ENCODE peak calls at places on chromosomes 12 and 14, in eight cellular contexts. X is IMR-90, B is left ventricle myocardium inferior, H is GM23338, P is caudate nucleus, C is dorsolateral prefrontal cortex, W is OCI-LY7, F is DND-41. Z is an unnamed sample.

GRCh38 chr12:122318607-122319311 is 52.5 kb upstream of the VPS33A start:
- DNase-seq in X (peak; percentile 91), B (no peak), H (no peak), P (no peak), C (no peak), W (no peak), F (no peak), Z (no peak)

GRCh38 chr12:29743801-29744200 is 39.9 kb downstream of the TMTC1 start:
- DNase-seq in X (peak; percentile 93), B (no peak), H (peak; percentile 13), P (no peak), C (no peak), W (no peak), F (no peak), Z (no peak)

GRCh38 chr14:104401785-104402184 is 177.8 kb upstream of the C14orf180 start:
- DNase-seq in X (no peak), B (no peak), H (no peak), P (no peak), C (no peak), W (no peak), F (no peak), Z (no peak)

GRCh38 chr14:79278286-79278797 is 933.0 kb downstream of the DIO2 start:
- DNase-seq in X (no peak), B (no peak), H (no peak), P (no peak), C (no peak), W (no peak), F (no peak), Z (no peak)

GRCh38 chr12:94673951-94674570 is 23.7 kb upstream of the TMCC3 start:
- DNase-seq in X (no peak), B (no peak), H (no peak), P (no peak), C (no peak), W (no peak), F (no peak), Z (no peak)

GRCh38 chr14:101885254-101885576 is 79.2 kb upstream of the DYNC1H1 start:
- DNase-seq in X (no peak), B (no peak), H (no peak), P (no peak), C (no peak), W (no peak), F (no peak), Z (no peak)

GRCh38 chr14:91227183-91227628 is 17.3 kb downstream of the GPR68 start:
- DNase-seq in X (no peak), B (no peak), H (no peak), P (no peak), C (no peak), W (no peak), F (peak; percentile 41), Z (no peak)

GRCh38 chr12:15978431-15978950 is 67.4 kb downstream of the DERA start:
- DNase-seq in X (peak; percentile 60), B (no peak), H (no peak), P (no peak), C (no peak), W (no peak), F (no peak), Z (no peak)

GRCh38 chr12:5964913-5965900 is 20.1 kb upstream of the ANO2 start:
- DNase-seq in X (no peak), B (no peak), H (peak; percentile 61), P (no peak), C (no peak), W (no peak), F (no peak), Z (no peak)

GRCh38 chr12:128976120-128976519 is 122.8 kb downstream of the GLT1D1 start:
- DNase-seq in X (no peak), B (no peak), H (peak; percentile 79), P (peak; percentile 50), C (no peak), W (peak; percentile 13), F (peak; percentile 55), Z (no peak)

GRCh38 chr12:6925543-6926279 is 2.0 kb upstream of the ATN1 start:
- DNase-seq in X (peak; percentile 90), B (peak; percentile 73), H (peak; percentile 91), P (peak; percentile 45), C (no peak), W (no peak), F (no peak), Z (no peak)

GRCh38 chr12:26273811-26274210 is 78.4 kb downstream of the SSPN start:
- DNase-seq in X (no peak), B (peak; percentile 31), H (no peak), P (no peak), C (no peak), W (no peak), F (no peak), Z (no peak)

GRCh38 chr12:79686171-79686570 is 4.6 kb downstream of the PAWR start:
- DNase-seq in X (no peak), B (no peak), H (no peak), P (no peak), C (no peak), W (no peak), F (no peak), Z (no peak)

GRCh38 chr12:79689477-79690155 is 1.1 kb downstream of the PAWR start:
- DNase-seq in X (peak; percentile 55), B (peak; percentile 30), H (peak; percentile 71), P (no peak), C (no peak), W (peak; percentile 66), F (no peak), Z (peak; percentile 5)

GRCh38 chr12:79689041-79689476 is 1.7 kb downstream of the PAWR start:
- DNase-seq in X (no peak), B (no peak), H (no peak), P (no peak), C (no peak), W (peak; percentile 40), F (no peak), Z (no peak)

GRCh38 chr12:79688376-79689040 is 2.3 kb downstream of the PAWR start:
- DNase-seq in X (no peak), B (no peak), H (no peak), P (no peak), C (no peak), W (no peak), F (no peak), Z (peak; percentile 4)

DNA sequence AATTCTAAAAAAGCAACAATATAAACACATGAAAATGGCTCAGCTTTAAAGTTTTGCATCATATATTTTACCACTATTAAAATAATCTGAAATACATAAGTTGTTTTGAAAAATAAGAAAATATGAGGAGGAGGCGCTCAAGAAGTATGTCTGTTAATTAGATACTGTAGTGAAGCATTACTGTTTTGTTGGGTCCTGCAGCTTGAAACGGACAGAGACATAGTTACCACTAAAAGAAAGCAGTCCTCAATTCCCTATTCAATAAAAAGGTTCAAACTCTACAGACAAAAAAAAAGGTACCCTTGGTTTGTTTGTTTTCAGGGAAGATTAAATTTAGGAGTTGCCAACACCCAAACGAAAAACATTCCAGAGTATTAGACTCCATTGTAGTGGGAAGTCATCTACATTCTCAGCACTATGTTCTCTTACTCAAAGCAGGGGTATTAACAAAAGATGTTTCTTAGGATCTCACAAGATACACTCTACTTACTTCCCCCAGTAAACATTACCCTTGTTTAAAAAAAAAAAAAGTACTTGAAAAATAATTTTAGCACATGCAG is 3.0 kb downstream of the PAWR start:
- DNase-seq in X (peak; percentile 4), B (no peak), H (no peak), P (no peak), C (no peak), W (no peak), F (no peak), Z (no peak)
- H3K27ac ChIP-seq in X (no peak overlapping the region), B (no peak overlapping the region), H (peak overlapping the region; percentile 2), P (no peak overlapping the region), C (no peak overlapping the region), W (peak overlapping the region; percentile 84), F (no peak overlapping the region), Z (no peak overlapping the region)

GRCh38 chr12:116125981-116126566 is 151.4 kb downstream of the MED13L start:
- DNase-seq in X (no peak), B (no peak), H (peak; percentile 42), P (no peak), C (no peak), W (no peak), F (no peak), Z (no peak)
- H3K27ac ChIP-seq in X (peak overlapping the region; percentile 29), B (no peak overlapping the region), H (no peak overlapping the region), P (no peak overlapping the region), C (no peak overlapping the region), W (no peak overlapping the region), F (no peak overlapping the region), Z (no peak overlapping the region)

GRCh38 chr12:57470286-57470969 is 9.2 kb downstream of the ARHGAP9 start:
- DNase-seq in X (no peak), B (no peak), H (no peak), P (no peak), C (no peak), W (no peak), F (no peak), Z (no peak)

GRCh38 chr12:57465747-57466505 is 6.3 kb downstream of the GLI1 start:
- DNase-seq in X (no peak), B (no peak), H (no peak), P (no peak), C (no peak), W (no peak), F (no peak), Z (no peak)

GRCh38 chr12:57469334-57470164 is 10.0 kb downstream of the GLI1 start:
- DNase-seq in X (no peak), B (no peak), H (no peak), P (no peak), C (no peak), W (no peak), F (no peak), Z (no peak)

GRCh38 chr12:57467212-57467874 is 7.8 kb downstream of the GLI1 start:
- DNase-seq in X (no peak), B (no peak), H (no peak), P (no peak), C (no peak), W (no peak), F (no peak), Z (no peak)

GRCh38 chr12:57467915-57468314 is 8.3 kb downstream of the GLI1 start:
- DNase-seq in X (no peak), B (no peak), H (no peak), P (no peak), C (no peak), W (no peak), F (no peak), Z (no peak)
- H3K27ac ChIP-seq in X (no peak overlapping the region), B (no peak overlapping the region), H (no peak overlapping the region), P (no peak overlapping the region), C (no peak overlapping the region), W (no peak overlapping the region), F (no peak overlapping the region), Z (no peak overlapping the region)

GRCh38 chr14:56196274-56196673 is 78.1 kb downstream of the PELI2 start:
- DNase-seq in X (peak; percentile 74), B (no peak), H (no peak), P (no peak), C (no peak), W (peak; percentile 8), F (no peak), Z (no peak)

GRCh38 chr14:56197150-56197549 is 78.9 kb downstream of the PELI2 start:
- DNase-seq in X (no peak), B (no peak), H (no peak), P (no peak), C (no peak), W (no peak), F (no peak), Z (no peak)

GRCh38 chr14:56195219-56195618 is 77.0 kb downstream of the PELI2 start:
- DNase-seq in X (no peak), B (no peak), H (peak; percentile 43), P (no peak), C (no peak), W (peak; percentile 81), F (peak; percentile 85), Z (peak; percentile 20)

GRCh38 chr14:56194062-56194461 is 75.9 kb downstream of the PELI2 start:
- DNase-seq in X (no peak), B (no peak), H (no peak), P (no peak), C (no peak), W (no peak), F (peak; percentile 85), Z (no peak)

GRCh38 chr14:56195727-56196126 is 77.5 kb downstream of the PELI2 start:
- DNase-seq in X (peak; percentile 58), B (no peak), H (no peak), P (no peak), C (no peak), W (peak; percentile 95), F (peak; percentile 94), Z (no peak)
- H3K27ac ChIP-seq in X (no peak overlapping the region), B (peak overlapping the region; percentile 20), H (peak overlapping the region; percentile 13), P (no peak overlapping the region), C (no peak overlapping the region), W (peak overlapping the region; percentile 95), F (peak overlapping the region; percentile 87), Z (no peak overlapping the region)